ENCODE peak calls at places on chromosomes 16 and 17, in seven cellular contexts. V, M, Y, Q, F, W and R are unnamed samples. For H3K4me1, the result is how much of the 10 kb centered on the place peaks cover.

GRCh38 chr17:82838386-82839063 is 1.3 kb downstream of the ZNF750 start:
- DNase-seq in W (no peak), F (no peak), V (no peak), M (no peak), Q (peak), Y (no peak), R (no peak)

GRCh38 chr17:48915459-48916282 is 7.5 kb downstream of the UBE2Z start:
- DNase-seq in Q (peak), M (no peak), F (no peak), V (no peak), W (no peak), Y (peak), R (peak)

GRCh38 chr17:61157246-61157887 is 242.3 kb upstream of the TBX2 start:
- DNase-seq in V (no peak), W (no peak), F (no peak), Y (no peak), Q (peak), M (no peak), R (no peak)

GRCh38 chr16:68668266-68668665 is 23.2 kb downstream of the CDH3 start:
- DNase-seq in V (no peak), M (no peak), Y (no peak), F (no peak), W (no peak), Q (no peak), R (no peak)

GRCh38 chr17:1030684-1031557 is 34.0 kb downstream of the TIMM22 start:
- DNase-seq in V (peak), Y (no peak), M (no peak), Q (no peak), F (no peak), W (peak), R (peak)

GRCh38 chr17:1035546-1036170 is 38.7 kb downstream of the TIMM22 start:
- DNase-seq in M (no peak), Q (no peak), V (no peak), Y (no peak), F (no peak), W (no peak), R (no peak)

GRCh38 chr16:73173396-73173795 is 125.5 kb upstream of the ZFHX3 start:
- DNase-seq in Q (no peak), V (no peak), F (no peak), W (no peak), Y (no peak), M (peak), R (no peak)

GRCh38 chr17:2025220-2025621 is at the start of gene RTN4RL1:
- DNase-seq in Q (peak), Y (peak), M (peak), W (peak), F (peak), V (peak), R (peak)

GRCh38 chr17:40349477-40350409 is 14.8 kb downstream of the GJD3 start:
- DNase-seq in F (no peak), V (no peak), M (peak), Y (no peak), Q (no peak), W (no peak), R (peak)

GRCh38 chr17:40559016-40559853 is 6.0 kb downstream of the CCR7 start:
- DNase-seq in M (no peak), Q (no peak), F (no peak), W (no peak), V (peak), Y (no peak), R (no peak)

GRCh38 chr17:80703109-80703508 is 158.5 kb downstream of the RPTOR start:
- DNase-seq in Y (peak), W (no peak), V (no peak), F (peak), M (no peak), Q (no peak), R (no peak)

GRCh38 chr16:50267151-50267631 is 840 bp downstream of the ADCY7 start:
- DNase-seq in W (no peak), M (no peak), V (peak), F (no peak), Q (no peak), Y (no peak), R (no peak)

GRCh38 chr17:27535178-27535928 is 79.1 kb downstream of the KSR1 start:
- DNase-seq in F (no peak), Q (no peak), W (no peak), M (no peak), Y (no peak), V (peak), R (no peak)

GRCh38 chr16:72569677-72570076 is 397.7 kb upstream of the PMFBP1 start:
- DNase-seq in Q (no peak), F (no peak), M (no peak), Y (no peak), W (no peak), V (no peak), R (no peak)

GRCh38 chr17:47990962-47991731 is 20.2 kb downstream of the CDK5RAP3 start:
- DNase-seq in W (peak), V (no peak), M (no peak), Y (no peak), F (no peak), Q (no peak), R (peak)

GRCh38 chr17:43615330-43615729 is 46.4 kb downstream of the MEOX1 start:
- DNase-seq in Y (no peak), M (no peak), F (no peak), W (no peak), Q (no peak), V (no peak), R (no peak)

GRCh38 chr17:43720311-43721060 is 38.1 kb downstream of the SOST start:
- DNase-seq in W (peak), Q (peak), F (peak), Y (peak), V (peak), M (peak), R (peak)

GRCh38 chr16:73319747-73320146 is 271.8 kb upstream of the ZFHX3 start:
- DNase-seq in V (no peak), M (no peak), Q (no peak), F (no peak), Y (no peak), W (peak), R (no peak)

GRCh38 chr17:63783522-63783921 is 9.6 kb downstream of the DDX42 start:
- DNase-seq in W (no peak), M (no peak), F (no peak), V (no peak), Y (no peak), Q (no peak), R (no peak)

GRCh38 chr16:56107944-56108583 is 83.2 kb upstream of the GNAO1 start:
- DNase-seq in W (no peak), F (no peak), M (peak), V (no peak), Q (no peak), Y (no peak), R (no peak)

GRCh38 chr17:38873646-38874380 is 4.0 kb downstream of the LASP1 start:
- DNase-seq in W (peak), F (no peak), Y (no peak), Q (no peak), V (no peak), M (no peak), R (no peak)

GRCh38 chr17:77061711-77062110 is 79.1 kb upstream of the SEC14L1 start:
- DNase-seq in W (no peak), V (no peak), M (no peak), Q (no peak), Y (no peak), F (no peak), R (no peak)

GRCh38 chr17:28193241-28193640 is 125.8 kb upstream of the TMEM97 start:
- DNase-seq in Q (peak), Y (no peak), W (no peak), M (peak), V (peak), F (no peak), R (peak)

GRCh38 chr17:79835953-79836951 is 3.0 kb downstream of the CBX4 start:
- DNase-seq in Q (peak), W (peak), V (no peak), M (no peak), F (no peak), Y (no peak), R (peak)

GRCh38 chr16:50208460-50208931 is 55.4 kb downstream of the TENT4B start:
- DNase-seq in V (no peak), W (no peak), M (no peak), Y (no peak), F (no peak), Q (no peak), R (no peak)

GRCh38 chr17:12421077-12421476 is 244.6 kb upstream of the MYOCD start:
- DNase-seq in Q (no peak), M (no peak), W (no peak), Y (no peak), F (no peak), V (no peak), R (no peak)

GRCh38 chr17:40071720-40072480 is 9.1 kb downstream of the THRA start:
- DNase-seq in V (peak), Y (no peak), F (no peak), M (peak), Q (peak), W (no peak), R (peak)

GRCh38 chr16:83717308-83717707 is 90.5 kb upstream of the HSBP1 start:
- DNase-seq in W (peak), F (no peak), V (no peak), Q (no peak), M (no peak), Y (no peak), R (no peak)

GRCh38 chr16:795580-796229 is 4.8 kb downstream of the GNG13 start:
- DNase-seq in V (no peak), Q (no peak), M (no peak), W (no peak), F (no peak), Y (no peak), R (no peak)

GRCh38 chr17:9241774-9242496 is 220.6 kb downstream of the NTN1 start:
- DNase-seq in W (no peak), V (no peak), Y (no peak), M (peak), Q (peak), F (no peak), R (no peak)

GRCh38 chr17:3917391-3917931 is 1.2 kb upstream of the P2RX1 start:
- DNase-seq in V (no peak), Q (peak), Y (no peak), M (peak), F (no peak), W (no peak), R (peak)

GRCh38 chr17:64297467-64298088 is 34.5 kb upstream of the TEX2 start:
- DNase-seq in V (no peak), Q (no peak), Y (no peak), F (no peak), M (no peak), W (no peak), R (no peak)

GRCh38 chr17:56358651-56359050 is 205.4 kb downstream of the ANKFN1 start:
- DNase-seq in V (no peak), Q (no peak), Y (no peak), F (no peak), M (no peak), W (no peak), R (no peak)

GRCh38 chr16:31471875-31472558 is at the start of gene TGFB1I1:
- DNase-seq in Y (no peak), W (peak), M (peak), Q (no peak), F (no peak), V (peak), R (peak)

GRCh38 chr16:70747703-70748631 is 53.0 kb downstream of the VAC14 start:
- DNase-seq in M (no peak), F (no peak), Q (no peak), Y (no peak), V (no peak), W (no peak), R (peak)

GRCh38 chr16:84509032-84509950 is 4.8 kb upstream of the MEAK7 start:
- DNase-seq in F (no peak), Q (no peak), M (no peak), V (peak), Y (no peak), W (no peak), R (peak)

GRCh38 chr17:76727745-76728456 is 1.3 kb downstream of the METTL23 start:
- DNase-seq in W (no peak), Y (peak), M (no peak), Q (peak), F (no peak), V (no peak), R (no peak)

GRCh38 chr16:2898831-2899563 is 12.7 kb upstream of the FLYWCH1 start:
- DNase-seq in M (no peak), V (no peak), W (peak), F (no peak), Q (no peak), Y (no peak), R (no peak)

GRCh38 chr16:1037023-1037933 is 35.3 kb upstream of the SSTR5 start:
- DNase-seq in F (no peak), Y (no peak), W (no peak), Q (no peak), M (no peak), V (no peak), R (peak)

DNA sequence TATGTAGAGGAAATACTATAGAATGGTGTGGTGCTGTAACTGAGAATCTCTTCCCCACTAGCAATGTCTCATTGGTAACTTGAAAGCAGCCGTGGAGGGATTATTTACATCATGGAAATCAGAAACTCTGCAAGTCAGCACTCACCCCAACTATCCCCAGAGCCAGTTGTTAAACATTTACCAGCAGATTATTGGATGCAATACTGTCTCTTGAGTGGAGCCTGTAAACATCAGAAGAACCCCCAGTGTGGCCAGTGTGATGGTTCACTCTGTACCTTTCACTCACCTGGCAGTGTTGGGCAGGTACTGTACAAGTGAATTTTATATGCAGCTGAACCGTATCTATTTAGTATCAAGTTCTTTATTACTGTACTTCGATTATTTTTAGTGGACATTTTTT is 299.8 kb upstream of the SALL1 start:
- DNase-seq in Y (no peak), M (no peak), F (no peak), W (no peak), V (no peak), Q (no peak), R (no peak)
- H3K27ac ChIP-seq in Y (no peak), M (no peak), F (no peak), W (no peak), V (no peak), Q (no peak), R (no peak)

GRCh38 chr17:18319604-18320256 is 4.6 kb downstream of the SMCR8 start:
- DNase-seq in Y (no peak), F (no peak), M (no peak), V (no peak), W (peak), Q (no peak), R (no peak)

GRCh38 chr17:18318122-18318521 is 3.0 kb downstream of the SMCR8 start:
- DNase-seq in F (no peak), Y (no peak), M (no peak), W (no peak), Q (no peak), V (no peak), R (no peak)

GRCh38 chr17:18321309-18321708 is 6.2 kb downstream of the SMCR8 start:
- DNase-seq in M (no peak), Q (no peak), V (no peak), W (peak), F (no peak), Y (no peak), R (no peak)

GRCh38 chr17:18320301-18320700 is 5.2 kb downstream of the SMCR8 start:
- DNase-seq in M (no peak), Q (no peak), W (no peak), Y (no peak), F (no peak), V (no peak), R (no peak)

DNA sequence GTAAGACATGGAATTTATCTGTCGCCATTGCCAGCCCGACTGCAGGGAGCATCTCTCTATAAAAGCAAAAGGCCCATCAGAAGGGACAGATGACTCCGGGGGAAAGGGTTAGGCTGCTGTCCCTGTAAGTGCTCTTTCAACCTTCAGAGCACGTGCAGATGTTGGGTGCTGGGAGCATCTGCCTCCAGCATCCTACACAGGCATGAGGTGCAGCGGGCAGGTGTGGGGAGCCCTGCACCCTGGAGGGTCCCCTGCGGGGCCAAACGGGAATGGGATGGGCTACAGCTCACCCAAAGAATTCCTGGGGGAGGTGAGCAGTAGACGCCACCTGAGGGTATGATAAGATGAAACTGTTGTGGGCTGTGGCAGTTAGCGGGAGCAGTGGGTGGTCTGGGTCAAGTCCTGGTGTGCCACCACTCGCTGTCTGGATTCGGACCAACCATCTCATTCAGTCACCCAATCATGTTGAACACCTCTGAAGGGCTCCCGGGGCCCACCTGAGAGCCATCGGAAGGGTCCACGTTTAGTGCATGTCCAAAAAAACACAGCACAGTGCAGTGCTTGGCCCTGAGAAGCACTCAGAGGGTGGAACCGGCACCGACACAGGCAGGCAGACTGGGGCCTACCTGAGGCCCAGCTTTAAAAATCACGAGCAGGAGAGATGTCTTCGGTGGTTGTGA is 3.8 kb downstream of the SMCR8 start:
- DNase-seq in W (no peak), M (no peak), Y (no peak), Q (no peak), F (no peak), V (no peak), R (no peak)
- H3K4me1 ChIP-seq in W (under half), M (under half), Y (half or more), Q (half or more), F (half or more), V (under half), R (under half)

DNA sequence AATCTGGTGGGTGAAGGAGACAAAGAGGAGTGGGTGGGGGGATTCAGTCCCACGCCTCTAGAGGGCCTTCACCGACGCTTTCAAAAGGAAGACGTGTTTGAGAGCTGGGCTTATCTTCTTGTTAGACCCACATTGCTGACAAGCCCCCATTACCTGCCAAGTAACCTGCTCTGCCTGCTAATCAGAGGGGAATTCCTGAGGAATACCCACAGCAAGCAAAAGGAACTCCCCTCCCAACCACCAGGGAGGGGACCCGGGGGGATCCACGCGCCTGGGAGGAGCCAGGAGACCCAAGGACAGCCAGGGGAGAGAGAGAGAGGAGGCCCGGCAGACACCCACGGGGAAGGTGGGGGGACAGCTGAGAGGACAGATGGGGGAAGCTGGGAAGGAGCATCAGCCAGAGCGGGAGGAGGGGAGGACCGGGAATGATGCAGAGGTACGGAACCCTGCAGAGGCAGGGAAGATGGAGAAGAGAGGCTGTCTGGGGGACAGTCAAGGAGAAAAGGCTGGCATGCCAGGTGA is 986 bp downstream of the MTMR4 start:
- DNase-seq in M (no peak), Q (no peak), V (no peak), W (peak), F (no peak), Y (no peak), R (no peak)
- H3K27ac ChIP-seq in M (no peak), Q (no peak), V (peak), W (no peak), F (peak), Y (peak), R (peak)

DNA sequence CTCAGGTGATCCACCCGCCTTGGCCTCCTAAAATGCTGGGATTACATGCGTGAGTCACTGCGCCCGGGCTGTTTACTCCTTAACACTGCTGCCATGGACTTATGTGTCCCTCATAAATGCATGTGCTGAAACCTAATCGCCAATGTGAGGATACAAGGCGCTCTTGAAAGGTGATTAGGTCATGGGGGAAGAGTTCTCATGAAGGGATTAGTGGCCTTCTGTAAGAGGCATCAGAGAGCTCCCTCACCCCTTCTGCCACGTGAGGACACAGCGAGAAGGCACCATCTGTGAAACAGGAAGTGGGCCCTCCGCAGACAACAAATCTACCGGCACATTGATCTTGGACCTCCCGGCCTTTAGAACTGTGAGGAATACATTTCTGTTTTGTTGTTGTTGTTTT is 19.1 kb downstream of the ITPRIPL2 start:
- DNase-seq in Q (no peak), V (no peak), F (no peak), Y (no peak), W (no peak), M (no peak), R (no peak)
- H3K4me1 ChIP-seq in Q (under half), V (under half), F (under half), Y (under half), W (under half), M (under half), R (half or more)

GRCh38 chr16:48536600-48537200 is 73.3 kb downstream of the N4BP1 start:
- DNase-seq in Q (no peak), F (no peak), V (no peak), M (no peak), Y (no peak), W (no peak), R (no peak)
- H3K27ac ChIP-seq in Q (peak), F (no peak), V (peak), M (peak), Y (no peak), W (peak), R (peak)

GRCh38 chr16:53081032-53081424 is 26.2 kb downstream of the CHD9 start:
- DNase-seq in Q (no peak), Y (no peak), W (no peak), M (no peak), F (no peak), V (no peak), R (no peak)
- H3K4me1 ChIP-seq in Q (under half), Y (under half), W (under half), M (under half), F (under half), V (under half), R (half or more)

GRCh38 chr17:7570351-7570750 is 8.6 kb downstream of the SENP3 start:
- DNase-seq in M (no peak), V (no peak), W (no peak), Y (no peak), F (no peak), Q (no peak), R (no peak)
- H3K27ac ChIP-seq in M (no peak), V (no peak), W (no peak), Y (no peak), F (no peak), Q (no peak), R (no peak)